ENCODE peak calls at places on chromosomes 11 and 22, in nine cellular contexts. One of them, this sample, is unnamed.
A peak's percentile ranks its signal among the peaks of the same experiment; 100 is the strongest.

GRCh38 chr22:49882519-49883293 is 29.1 kb downstream of the ZBED4 start:
- DNase-seq in adrenal gland: no peak
- DNase-seq in stimulated activated naive CD4-positive, alpha-beta T cell treated with Interleukin-2 at 50 U/mL for 16 hours: no peak
- DNase-seq in AG10803: no peak
- DNase-seq in aorta: no peak
- DNase-seq in CD4-positive, CD25-positive, alpha-beta regulatory T cell: no peak
- DNase-seq in NCI-H2081: peak; percentile 14
- DNase-seq in KG1: no peak
- DNase-seq in fibroblast of mammary gland: no peak
- DNase-seq in this sample: no peak

GRCh38 chr22:49970528-49971231 is 10.1 kb downstream of the PIM3 start:
- DNase-seq in adrenal gland: peak; percentile 98
- DNase-seq in aorta: peak; percentile 99
- DNase-seq in NCI-H2081: peak; percentile 83
- DNase-seq in stimulated activated naive CD4-positive, alpha-beta T cell treated with Interleukin-2 at 50 U/mL for 16 hours: peak; percentile 99
- DNase-seq in fibroblast of mammary gland: peak; percentile 96
- DNase-seq in AG10803: peak; percentile 92
- DNase-seq in KG1: peak; percentile 84
- DNase-seq in CD4-positive, CD25-positive, alpha-beta regulatory T cell: peak; percentile 97
- DNase-seq in this sample: peak; percentile 88

GRCh38 chr11:106091480-106092123 is 14.1 kb downstream of the AASDHPPT start:
- DNase-seq in AG10803: peak; percentile 32
- DNase-seq in KG1: no peak
- DNase-seq in aorta: no peak
- DNase-seq in NCI-H2081: no peak
- DNase-seq in stimulated activated naive CD4-positive, alpha-beta T cell treated with Interleukin-2 at 50 U/mL for 16 hours: no peak
- DNase-seq in fibroblast of mammary gland: peak; percentile 79
- DNase-seq in adrenal gland: no peak
- DNase-seq in CD4-positive, CD25-positive, alpha-beta regulatory T cell: peak; percentile 49
- DNase-seq in this sample: peak; percentile 75

GRCh38 chr11:117677729-117678310 is 119.2 kb downstream of the DSCAML1 start:
- DNase-seq in CD4-positive, CD25-positive, alpha-beta regulatory T cell: no peak
- DNase-seq in NCI-H2081: no peak
- DNase-seq in fibroblast of mammary gland: no peak
- DNase-seq in stimulated activated naive CD4-positive, alpha-beta T cell treated with Interleukin-2 at 50 U/mL for 16 hours: no peak
- DNase-seq in AG10803: no peak
- DNase-seq in adrenal gland: no peak
- DNase-seq in aorta: no peak
- DNase-seq in KG1: no peak
- DNase-seq in this sample: no peak

GRCh38 chr11:117187428-117187798 is 8.9 kb downstream of the SIDT2 start:
- DNase-seq in CD4-positive, CD25-positive, alpha-beta regulatory T cell: no peak
- DNase-seq in adrenal gland: no peak
- DNase-seq in KG1: no peak
- DNase-seq in stimulated activated naive CD4-positive, alpha-beta T cell treated with Interleukin-2 at 50 U/mL for 16 hours: no peak
- DNase-seq in AG10803: no peak
- DNase-seq in aorta: peak; percentile 63
- DNase-seq in NCI-H2081: no peak
- DNase-seq in fibroblast of mammary gland: no peak
- DNase-seq in this sample: no peak

GRCh38 chr11:76792505-76793264 is 9.5 kb downstream of the TSKU start:
- DNase-seq in stimulated activated naive CD4-positive, alpha-beta T cell treated with Interleukin-2 at 50 U/mL for 16 hours: no peak
- DNase-seq in NCI-H2081: no peak
- DNase-seq in KG1: no peak
- DNase-seq in fibroblast of mammary gland: no peak
- DNase-seq in aorta: no peak
- DNase-seq in CD4-positive, CD25-positive, alpha-beta regulatory T cell: no peak
- DNase-seq in AG10803: no peak
- DNase-seq in adrenal gland: no peak
- DNase-seq in this sample: no peak

GRCh38 chr11:119065369-119065768 is 2.2 kb upstream of the VPS11 start:
- DNase-seq in CD4-positive, CD25-positive, alpha-beta regulatory T cell: peak; percentile 77
- DNase-seq in NCI-H2081: no peak
- DNase-seq in stimulated activated naive CD4-positive, alpha-beta T cell treated with Interleukin-2 at 50 U/mL for 16 hours: peak; percentile 13
- DNase-seq in aorta: no peak
- DNase-seq in AG10803: peak; percentile 46
- DNase-seq in fibroblast of mammary gland: peak; percentile 61
- DNase-seq in adrenal gland: no peak
- DNase-seq in KG1: no peak
- DNase-seq in this sample: peak; percentile 36

GRCh38 chr11:125374398-125374797 is 121.7 kb downstream of the FEZ1 start:
- DNase-seq in aorta: peak; percentile 58
- DNase-seq in stimulated activated naive CD4-positive, alpha-beta T cell treated with Interleukin-2 at 50 U/mL for 16 hours: no peak
- DNase-seq in KG1: no peak
- DNase-seq in AG10803: no peak
- DNase-seq in adrenal gland: no peak
- DNase-seq in fibroblast of mammary gland: no peak
- DNase-seq in CD4-positive, CD25-positive, alpha-beta regulatory T cell: no peak
- DNase-seq in NCI-H2081: no peak
- DNase-seq in this sample: no peak

GRCh38 chr22:37079668-37080171 is 28.2 kb downstream of the KCTD17 start:
- DNase-seq in adrenal gland: no peak
- DNase-seq in NCI-H2081: no peak
- DNase-seq in aorta: no peak
- DNase-seq in CD4-positive, CD25-positive, alpha-beta regulatory T cell: peak; percentile 97
- DNase-seq in fibroblast of mammary gland: peak; percentile 28
- DNase-seq in AG10803: peak; percentile 4
- DNase-seq in KG1: peak; percentile 12
- DNase-seq in stimulated activated naive CD4-positive, alpha-beta T cell treated with Interleukin-2 at 50 U/mL for 16 hours: peak; percentile 61
- DNase-seq in this sample: peak; percentile 27

GRCh38 chr11:304915-305833 is 2.4 kb upstream of the IFITM2 start:
- DNase-seq in NCI-H2081: no peak
- DNase-seq in aorta: no peak
- DNase-seq in stimulated activated naive CD4-positive, alpha-beta T cell treated with Interleukin-2 at 50 U/mL for 16 hours: peak; percentile 39
- DNase-seq in CD4-positive, CD25-positive, alpha-beta regulatory T cell: peak; percentile 80
- DNase-seq in adrenal gland: peak; percentile 77
- DNase-seq in AG10803: peak; percentile 83
- DNase-seq in KG1: peak; percentile 53
- DNase-seq in fibroblast of mammary gland: peak; percentile 81
- DNase-seq in this sample: peak; percentile 90

GRCh38 chr11:11451501-11452005 is 98.5 kb upstream of the CSNK2A3 start:
- DNase-seq in NCI-H2081: no peak
- DNase-seq in KG1: no peak
- DNase-seq in fibroblast of mammary gland: no peak
- DNase-seq in adrenal gland: no peak
- DNase-seq in stimulated activated naive CD4-positive, alpha-beta T cell treated with Interleukin-2 at 50 U/mL for 16 hours: no peak
- DNase-seq in AG10803: no peak
- DNase-seq in CD4-positive, CD25-positive, alpha-beta regulatory T cell: no peak
- DNase-seq in aorta: no peak
- DNase-seq in this sample: no peak

GRCh38 chr11:125376117-125376516 is 119.9 kb downstream of the FEZ1 start:
- DNase-seq in AG10803: no peak
- DNase-seq in aorta: peak; percentile 91
- DNase-seq in NCI-H2081: peak; percentile 6
- DNase-seq in fibroblast of mammary gland: peak; percentile 5
- DNase-seq in KG1: no peak
- DNase-seq in stimulated activated naive CD4-positive, alpha-beta T cell treated with Interleukin-2 at 50 U/mL for 16 hours: no peak
- DNase-seq in CD4-positive, CD25-positive, alpha-beta regulatory T cell: no peak
- DNase-seq in adrenal gland: no peak
- DNase-seq in this sample: peak; percentile 44

GRCh38 chr11:78453140-78453935 is 35.7 kb upstream of the GAB2 start:
- DNase-seq in stimulated activated naive CD4-positive, alpha-beta T cell treated with Interleukin-2 at 50 U/mL for 16 hours: no peak
- DNase-seq in AG10803: peak; percentile 67
- DNase-seq in KG1: no peak
- DNase-seq in NCI-H2081: no peak
- DNase-seq in adrenal gland: no peak
- DNase-seq in aorta: no peak
- DNase-seq in fibroblast of mammary gland: peak; percentile 17
- DNase-seq in CD4-positive, CD25-positive, alpha-beta regulatory T cell: no peak
- DNase-seq in this sample: peak; percentile 1

GRCh38 chr11:23725752-23726151 is 771.1 kb upstream of the LUZP2 start:
- DNase-seq in KG1: no peak
- DNase-seq in NCI-H2081: no peak
- DNase-seq in fibroblast of mammary gland: peak; percentile 40
- DNase-seq in adrenal gland: no peak
- DNase-seq in CD4-positive, CD25-positive, alpha-beta regulatory T cell: no peak
- DNase-seq in stimulated activated naive CD4-positive, alpha-beta T cell treated with Interleukin-2 at 50 U/mL for 16 hours: no peak
- DNase-seq in AG10803: peak; percentile 40
- DNase-seq in aorta: no peak
- DNase-seq in this sample: peak; percentile 29

GRCh38 chr11:26621147-26621546 is 49.1 kb upstream of the MUC15 start:
- DNase-seq in fibroblast of mammary gland: peak; percentile 93
- DNase-seq in adrenal gland: no peak
- DNase-seq in AG10803: peak; percentile 86
- DNase-seq in CD4-positive, CD25-positive, alpha-beta regulatory T cell: no peak
- DNase-seq in NCI-H2081: no peak
- DNase-seq in aorta: no peak
- DNase-seq in stimulated activated naive CD4-positive, alpha-beta T cell treated with Interleukin-2 at 50 U/mL for 16 hours: no peak
- DNase-seq in KG1: no peak
- DNase-seq in this sample: peak; percentile 73

GRCh38 chr11:69643646-69644045 is 2.7 kb downstream of the CCND1 start:
- DNase-seq in NCI-H2081: no peak
- DNase-seq in adrenal gland: peak; percentile 38
- DNase-seq in aorta: peak; percentile 74
- DNase-seq in stimulated activated naive CD4-positive, alpha-beta T cell treated with Interleukin-2 at 50 U/mL for 16 hours: no peak
- DNase-seq in KG1: no peak
- DNase-seq in CD4-positive, CD25-positive, alpha-beta regulatory T cell: no peak
- DNase-seq in fibroblast of mammary gland: no peak
- DNase-seq in AG10803: no peak
- DNase-seq in this sample: no peak

GRCh38 chr22:20068640-20069039 is 11.4 kb upstream of the DGCR8 start:
- DNase-seq in stimulated activated naive CD4-positive, alpha-beta T cell treated with Interleukin-2 at 50 U/mL for 16 hours: no peak
- DNase-seq in fibroblast of mammary gland: no peak
- DNase-seq in NCI-H2081: no peak
- DNase-seq in KG1: no peak
- DNase-seq in adrenal gland: no peak
- DNase-seq in AG10803: no peak
- DNase-seq in CD4-positive, CD25-positive, alpha-beta regulatory T cell: no peak
- DNase-seq in aorta: peak; percentile 49
- DNase-seq in this sample: no peak

GRCh38 chr11:69210660-69211035 is 54.9 kb downstream of the SMIM38 start:
- DNase-seq in fibroblast of mammary gland: no peak
- DNase-seq in AG10803: no peak
- DNase-seq in stimulated activated naive CD4-positive, alpha-beta T cell treated with Interleukin-2 at 50 U/mL for 16 hours: no peak
- DNase-seq in NCI-H2081: no peak
- DNase-seq in KG1: no peak
- DNase-seq in CD4-positive, CD25-positive, alpha-beta regulatory T cell: no peak
- DNase-seq in aorta: peak; percentile 64
- DNase-seq in adrenal gland: no peak
- DNase-seq in this sample: no peak